ENCODE peak calls at places on chromosomes 12 and 14, in seven cellular contexts. W is H9, R is IMR-90, P is neuronal stem cell, C is mesendoderm, U is H1, K is trophoblast cell. I is an unnamed sample.
A peak's percentile ranks its signal among the peaks of the same experiment; 100 is the strongest.

GRCh38 chr14:100065161-100065871 is at the start of gene EVL:
- DNase-seq in U (no peak), K (no peak), R (no peak), P (no peak), W (no peak), C (no peak), I (no peak)

GRCh38 chr14:104559769-104560585 is 19.6 kb upstream of the C14orf180 start:
- DNase-seq in R (no peak), C (no peak), U (no peak), K (no peak), P (no peak), W (no peak), I (no peak)

GRCh38 chr14:103688906-103689902 is 26.0 kb downstream of the XRCC3 start:
- DNase-seq in R (no peak), U (no peak), C (no peak), K (no peak), W (no peak), P (no peak), I (no peak)

GRCh38 chr12:89539425-89540117 is 13.7 kb upstream of the POC1B start:
- DNase-seq in U (no peak), R (no peak), K (no peak), P (no peak), C (no peak), W (no peak), I (no peak)

GRCh38 chr12:6039894-6040601 is 84.4 kb downstream of the VWF start:
- DNase-seq in P (no peak), W (peak; percentile 84), U (no peak), R (peak; percentile 74), K (peak; percentile 86), C (peak; percentile 85), I (peak; percentile 73)

GRCh38 chr14:90970167-90970600 is 90.3 kb downstream of the RPS6KA5 start:
- DNase-seq in W (no peak), K (peak; percentile 74), R (peak; percentile 12), C (no peak), U (no peak), P (no peak), I (peak; percentile 35)

GRCh38 chr14:60632777-60633176 is 16.5 kb downstream of the SIX1 start:
- DNase-seq in W (no peak), P (no peak), K (no peak), C (no peak), U (no peak), R (no peak), I (no peak)

GRCh38 chr12:50618864-50619609 is 114.3 kb downstream of the DIP2B start:
- DNase-seq in P (no peak), R (peak; percentile 57), U (no peak), C (peak; percentile 96), K (peak; percentile 93), W (no peak), I (peak; percentile 72)

GRCh38 chr12:66829660-66830325 is 150.9 kb upstream of the GRIP1 start:
- DNase-seq in R (no peak), C (no peak), W (no peak), U (no peak), K (no peak), P (no peak), I (no peak)

GRCh38 chr14:68664225-68664681 is 128.6 kb downstream of the ZFP36L1 start:
- DNase-seq in W (no peak), K (no peak), P (no peak), C (no peak), R (peak; percentile 12), U (no peak), I (no peak)

GRCh38 chr14:105067140-105067968 is 2.1 kb upstream of the GPR132 start:
- DNase-seq in W (no peak), P (no peak), R (peak; percentile 61), K (no peak), U (no peak), C (no peak), I (peak; percentile 25)

GRCh38 chr12:67911293-67911637 is 78.0 kb upstream of the IFNG-AS1 start:
- DNase-seq in P (no peak), U (no peak), W (no peak), R (peak; percentile 23), C (no peak), K (no peak), I (no peak)

GRCh38 chr12:107356266-107356936 is 263.1 kb upstream of the CRY1 start:
- DNase-seq in W (no peak), P (no peak), R (peak; percentile 91), K (no peak), C (no peak), U (no peak), I (peak; percentile 29)

GRCh38 chr12:12976366-12976765 is 23.7 kb downstream of the HEBP1 start:
- DNase-seq in R (peak; percentile 96), U (no peak), C (no peak), P (no peak), K (peak; percentile 91), W (no peak), I (peak; percentile 94)

GRCh38 chr12:13375583-13376413 is 179.3 kb downstream of the EMP1 start:
- DNase-seq in C (no peak), P (no peak), K (no peak), U (no peak), W (peak; percentile 15), R (no peak), I (no peak)

GRCh38 chr12:106080111-106080732 is 58.5 kb downstream of the NUAK1 start:
- DNase-seq in W (no peak), K (peak; percentile 43), U (no peak), P (peak; percentile 56), C (no peak), R (peak; percentile 64), I (peak; percentile 74)

GRCh38 chr14:90499121-90499520 is 102.3 kb downstream of the CALM1 start:
- DNase-seq in P (no peak), W (no peak), R (no peak), U (no peak), C (no peak), K (no peak), I (no peak)

GRCh38 chr12:3204143-3204542 is 127.0 kb downstream of the TSPAN9 start:
- DNase-seq in C (no peak), R (no peak), W (peak; percentile 75), U (no peak), K (no peak), P (no peak), I (no peak)

GRCh38 chr12:108812324-108812723 is 45.1 kb downstream of the SSH1 start:
- DNase-seq in P (no peak), W (no peak), K (no peak), U (no peak), C (no peak), R (no peak), I (no peak)

GRCh38 chr14:101017806-101018560 is 114.5 kb upstream of the RTL1 start:
- DNase-seq in P (no peak), R (no peak), C (no peak), K (no peak), U (no peak), W (peak; percentile 5), I (no peak)

GRCh38 chr14:21860172-21860571 is 186.6 kb upstream of the OR4E1 start:
- DNase-seq in R (no peak), W (peak; percentile 57), U (no peak), P (peak; percentile 9), K (peak; percentile 10), C (peak; percentile 75), I (no peak)

DNA sequence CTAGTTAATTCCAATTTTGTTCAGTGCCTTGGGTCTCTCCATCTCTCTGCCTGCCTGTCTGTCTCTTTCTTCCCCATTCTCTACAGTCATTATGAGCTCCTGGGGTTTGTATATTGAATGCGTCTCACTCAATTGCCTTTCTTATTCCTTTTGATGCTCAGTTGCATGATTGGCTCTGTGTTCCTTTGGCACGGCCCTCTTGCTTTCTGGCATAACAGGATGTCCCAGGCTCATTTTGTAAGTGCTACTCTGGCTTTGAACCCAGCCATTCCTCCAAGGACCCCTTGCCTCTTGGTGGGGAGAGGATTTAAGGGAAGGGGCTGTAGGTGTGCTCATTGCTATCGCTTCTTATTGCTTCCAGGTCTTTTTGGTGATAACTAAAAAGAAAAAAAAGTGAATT is 35.6 kb downstream of the ZNF664 start:
- DNase-seq in R (no peak), P (no peak), W (no peak), U (no peak), C (no peak), K (no peak), I (no peak)
- H2AK5ac ChIP-seq in R (no peak overlapping the region), P (no peak overlapping the region), W (no peak overlapping the region), U (no peak overlapping the region), C (no peak overlapping the region), K (no peak overlapping the region), I (no peak overlapping the region)

GRCh38 chr14:73995977-73996378 is 23.1 kb downstream of the ENTPD5 start:
- DNase-seq in R (no peak), W (no peak), U (no peak), P (no peak), C (no peak), K (no peak), I (no peak)

GRCh38 chr14:73996731-73997107 is 22.4 kb downstream of the ENTPD5 start:
- DNase-seq in P (no peak), R (no peak), U (no peak), W (no peak), C (no peak), K (no peak), I (no peak)

GRCh38 chr14:73998736-73999135 is 20.4 kb downstream of the ENTPD5 start:
- DNase-seq in U (no peak), W (no peak), K (no peak), C (no peak), P (no peak), R (no peak), I (no peak)

GRCh38 chr14:73997108-73997943 is 21.8 kb downstream of the ENTPD5 start:
- DNase-seq in C (no peak), R (no peak), U (no peak), K (no peak), P (no peak), W (no peak), I (no peak)

DNA sequence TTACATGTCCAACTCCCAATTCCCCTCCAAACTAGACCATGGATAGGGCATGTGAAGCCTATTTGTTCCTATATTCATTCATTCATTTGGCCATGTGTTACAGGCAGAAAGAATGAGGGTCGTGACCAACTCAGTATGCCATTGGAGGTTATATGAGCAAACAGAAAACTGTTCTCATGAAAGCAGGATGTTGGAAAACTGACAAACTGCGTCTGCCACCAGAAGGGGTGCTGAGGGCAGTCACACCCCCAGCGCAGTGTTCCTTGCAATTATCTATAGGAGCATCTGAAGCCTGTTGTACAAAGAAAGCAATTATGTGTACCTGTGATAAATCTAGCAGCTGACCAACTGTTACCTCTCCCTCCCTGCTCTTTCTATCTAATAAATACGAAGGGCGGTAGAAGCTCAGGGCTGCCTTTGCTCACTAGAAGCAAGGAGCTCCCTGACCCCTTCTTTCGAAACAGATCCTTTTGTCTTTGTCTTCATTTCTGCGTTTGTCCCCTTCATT is 21.1 kb downstream of the ENTPD5 start:
- DNase-seq in W (no peak), C (no peak), K (no peak), P (no peak), U (no peak), R (no peak), I (no peak)
- H2AK5ac ChIP-seq in W (no peak overlapping the region), C (no peak overlapping the region), K (no peak overlapping the region), P (no peak overlapping the region), U (no peak overlapping the region), R (no peak overlapping the region), I (peak overlapping the region; percentile 23)

GRCh38 chr14:32510815-32511214 is 181.7 kb downstream of the AKAP6 start:
- DNase-seq in K (no peak), R (no peak), P (no peak), U (no peak), C (no peak), W (no peak), I (no peak)
- H2AK5ac ChIP-seq in K (no peak overlapping the region), R (peak overlapping the region; percentile 84), P (no peak overlapping the region), U (no peak overlapping the region), C (no peak overlapping the region), W (no peak overlapping the region), I (no peak overlapping the region)

GRCh38 chr14:74572829-74573360 is 39.1 kb downstream of the LTBP2 start:
- DNase-seq in W (no peak), P (no peak), K (peak; percentile 74), C (no peak), R (peak; percentile 65), U (no peak), I (peak; percentile 69)
- H2AK5ac ChIP-seq in W (no peak overlapping the region), P (no peak overlapping the region), K (peak overlapping the region; percentile 33), C (no peak overlapping the region), R (peak overlapping the region; percentile 99), U (no peak overlapping the region), I (peak overlapping the region; percentile 100)

I was measured in mesenchymal stem cell.